ENCODE peak calls at places on chromosomes 5 and 9, in five cellular contexts. One of them, this sample, is unnamed.

GRCh38 chr5:108728566-108729305 is 19.0 kb upstream of the FER start:
- DNase-seq in progenitor cell of endocrine pancreas: no peak
- DNase-seq in neural crest cell: no peak
- DNase-seq in astrocyte of the spinal cord: no peak
- DNase-seq in fibroblast of the aortic adventitia: no peak
- DNase-seq in this sample: no peak

GRCh38 chr5:84197542-84197941 is 187.1 kb downstream of the EDIL3 start:
- DNase-seq in progenitor cell of endocrine pancreas: no peak
- DNase-seq in neural crest cell: no peak
- DNase-seq in astrocyte of the spinal cord: no peak
- DNase-seq in fibroblast of the aortic adventitia: no peak
- DNase-seq in this sample: no peak

GRCh38 chr5:7391215-7391614 is 4.7 kb upstream of the ADCY2 start:
- DNase-seq in progenitor cell of endocrine pancreas: peak
- DNase-seq in neural crest cell: no peak
- DNase-seq in astrocyte of the spinal cord: no peak
- DNase-seq in fibroblast of the aortic adventitia: no peak
- DNase-seq in this sample: no peak

GRCh38 chr5:180647941-180648500 is 1.4 kb downstream of the FLT4 start:
- DNase-seq in progenitor cell of endocrine pancreas: no peak
- DNase-seq in neural crest cell: no peak
- DNase-seq in astrocyte of the spinal cord: no peak
- DNase-seq in fibroblast of the aortic adventitia: no peak
- DNase-seq in this sample: no peak

GRCh38 chr9:136207616-136208015 is 2.7 kb upstream of the LHX3 start:
- DNase-seq in progenitor cell of endocrine pancreas: no peak
- DNase-seq in neural crest cell: no peak
- DNase-seq in astrocyte of the spinal cord: no peak
- DNase-seq in fibroblast of the aortic adventitia: no peak
- DNase-seq in this sample: no peak

GRCh38 chr9:134793281-134793680 is 87.3 kb upstream of the FCN2 start:
- DNase-seq in progenitor cell of endocrine pancreas: no peak
- DNase-seq in neural crest cell: no peak
- DNase-seq in astrocyte of the spinal cord: peak
- DNase-seq in fibroblast of the aortic adventitia: no peak
- DNase-seq in this sample: no peak

GRCh38 chr5:72847989-72848473 is 31.6 kb downstream of the TNPO1 start:
- DNase-seq in progenitor cell of endocrine pancreas: peak
- DNase-seq in neural crest cell: peak
- DNase-seq in astrocyte of the spinal cord: peak
- DNase-seq in fibroblast of the aortic adventitia: peak
- DNase-seq in this sample: peak

GRCh38 chr9:2345013-2345412 is 276.6 kb upstream of the VLDLR start:
- DNase-seq in progenitor cell of endocrine pancreas: no peak
- DNase-seq in neural crest cell: no peak
- DNase-seq in astrocyte of the spinal cord: no peak
- DNase-seq in fibroblast of the aortic adventitia: no peak
- DNase-seq in this sample: no peak

GRCh38 chr9:3235497-3235896 is 290.3 kb downstream of the RFX3 start:
- DNase-seq in progenitor cell of endocrine pancreas: no peak
- DNase-seq in neural crest cell: no peak
- DNase-seq in astrocyte of the spinal cord: no peak
- DNase-seq in fibroblast of the aortic adventitia: peak
- DNase-seq in this sample: no peak

GRCh38 chr9:38385896-38386295 is 6.6 kb upstream of the ALDH1B1 start:
- DNase-seq in progenitor cell of endocrine pancreas: no peak
- DNase-seq in neural crest cell: no peak
- DNase-seq in astrocyte of the spinal cord: no peak
- DNase-seq in fibroblast of the aortic adventitia: no peak
- DNase-seq in this sample: no peak

GRCh38 chr9:10921671-10922070 is 308.9 kb upstream of the PTPRD start:
- DNase-seq in progenitor cell of endocrine pancreas: no peak
- DNase-seq in neural crest cell: no peak
- DNase-seq in astrocyte of the spinal cord: no peak
- DNase-seq in fibroblast of the aortic adventitia: no peak
- DNase-seq in this sample: no peak

GRCh38 chr5:106094128-106094726 is 1576.5 kb downstream of the EFNA5 start:
- DNase-seq in progenitor cell of endocrine pancreas: no peak
- DNase-seq in neural crest cell: no peak
- DNase-seq in astrocyte of the spinal cord: peak
- DNase-seq in fibroblast of the aortic adventitia: peak
- DNase-seq in this sample: no peak

GRCh38 chr5:73786043-73786831 is 160.2 kb downstream of the ARHGEF28 start:
- DNase-seq in progenitor cell of endocrine pancreas: no peak
- DNase-seq in neural crest cell: no peak
- DNase-seq in astrocyte of the spinal cord: no peak
- DNase-seq in fibroblast of the aortic adventitia: no peak
- DNase-seq in this sample: no peak

GRCh38 chr5:181260720-181261319 is at the start of gene TRIM52:
- DNase-seq in progenitor cell of endocrine pancreas: peak
- DNase-seq in neural crest cell: peak
- DNase-seq in astrocyte of the spinal cord: peak
- DNase-seq in fibroblast of the aortic adventitia: peak
- DNase-seq in this sample: peak

GRCh38 chr5:176739461-176740051 is 70.8 kb upstream of the UNC5A start:
- DNase-seq in progenitor cell of endocrine pancreas: peak
- DNase-seq in neural crest cell: no peak
- DNase-seq in astrocyte of the spinal cord: no peak
- DNase-seq in fibroblast of the aortic adventitia: no peak
- DNase-seq in this sample: no peak

GRCh38 chr9:76734716-76735115 is 29.5 kb upstream of the PCA3 start:
- DNase-seq in progenitor cell of endocrine pancreas: no peak
- DNase-seq in neural crest cell: no peak
- DNase-seq in astrocyte of the spinal cord: no peak
- DNase-seq in fibroblast of the aortic adventitia: no peak
- DNase-seq in this sample: no peak

GRCh38 chr9:3769646-3770045 is 243.8 kb upstream of the RFX3 start:
- DNase-seq in progenitor cell of endocrine pancreas: no peak
- DNase-seq in neural crest cell: no peak
- DNase-seq in astrocyte of the spinal cord: no peak
- DNase-seq in fibroblast of the aortic adventitia: no peak
- DNase-seq in this sample: no peak

GRCh38 chr9:108882052-108882888 is 20.2 kb downstream of the ACTL7A start:
- DNase-seq in progenitor cell of endocrine pancreas: no peak
- DNase-seq in neural crest cell: no peak
- DNase-seq in astrocyte of the spinal cord: no peak
- DNase-seq in fibroblast of the aortic adventitia: no peak
- DNase-seq in this sample: no peak

GRCh38 chr9:27108981-27109541 is at the start of gene TEK:
- DNase-seq in progenitor cell of endocrine pancreas: no peak
- DNase-seq in neural crest cell: no peak
- DNase-seq in astrocyte of the spinal cord: no peak
- DNase-seq in fibroblast of the aortic adventitia: peak
- DNase-seq in this sample: no peak

GRCh38 chr5:168611163-168611562 is 32.0 kb upstream of the PANK3 start:
- DNase-seq in progenitor cell of endocrine pancreas: no peak
- DNase-seq in neural crest cell: no peak
- DNase-seq in astrocyte of the spinal cord: peak
- DNase-seq in fibroblast of the aortic adventitia: no peak
- DNase-seq in this sample: no peak

GRCh38 chr5:38925154-38925925 is 79.5 kb downstream of the OSMR start:
- DNase-seq in progenitor cell of endocrine pancreas: no peak
- DNase-seq in neural crest cell: no peak
- DNase-seq in astrocyte of the spinal cord: peak
- DNase-seq in fibroblast of the aortic adventitia: peak
- DNase-seq in this sample: no peak

GRCh38 chr9:106728860-106729259 is 134.1 kb upstream of the ZNF462 start:
- DNase-seq in progenitor cell of endocrine pancreas: no peak
- DNase-seq in neural crest cell: no peak
- DNase-seq in astrocyte of the spinal cord: no peak
- DNase-seq in fibroblast of the aortic adventitia: no peak
- DNase-seq in this sample: no peak

GRCh38 chr5:35198681-35199080 is 31.6 kb downstream of the PRLR start:
- DNase-seq in progenitor cell of endocrine pancreas: no peak
- DNase-seq in neural crest cell: no peak
- DNase-seq in astrocyte of the spinal cord: peak
- DNase-seq in fibroblast of the aortic adventitia: peak
- DNase-seq in this sample: no peak

GRCh38 chr5:145937432-145938250 is 1.3 kb downstream of the SH3RF2 start:
- DNase-seq in progenitor cell of endocrine pancreas: no peak
- DNase-seq in neural crest cell: no peak
- DNase-seq in astrocyte of the spinal cord: peak
- DNase-seq in fibroblast of the aortic adventitia: peak
- DNase-seq in this sample: no peak

GRCh38 chr5:172007153-172007794 is 836 bp upstream of the FBXW11 start:
- DNase-seq in progenitor cell of endocrine pancreas: no peak
- DNase-seq in neural crest cell: no peak
- DNase-seq in astrocyte of the spinal cord: no peak
- DNase-seq in fibroblast of the aortic adventitia: peak
- DNase-seq in this sample: no peak

GRCh38 chr5:175746851-175747250 is 89.0 kb downstream of the HRH2 start:
- DNase-seq in progenitor cell of endocrine pancreas: no peak
- DNase-seq in neural crest cell: no peak
- DNase-seq in astrocyte of the spinal cord: no peak
- DNase-seq in fibroblast of the aortic adventitia: no peak
- DNase-seq in this sample: no peak

GRCh38 chr9:78871452-78872331 is 574.8 kb downstream of the PSAT1 start:
- DNase-seq in progenitor cell of endocrine pancreas: no peak
- DNase-seq in neural crest cell: no peak
- DNase-seq in astrocyte of the spinal cord: peak
- DNase-seq in fibroblast of the aortic adventitia: peak
- DNase-seq in this sample: no peak

GRCh38 chr5:2888520-2889060 is 137.1 kb upstream of the IRX2 start:
- DNase-seq in progenitor cell of endocrine pancreas: no peak
- DNase-seq in neural crest cell: no peak
- DNase-seq in astrocyte of the spinal cord: no peak
- DNase-seq in fibroblast of the aortic adventitia: no peak
- DNase-seq in this sample: no peak

GRCh38 chr9:120411862-120412424 is 168.0 kb downstream of the CDK5RAP2 start:
- DNase-seq in progenitor cell of endocrine pancreas: no peak
- DNase-seq in neural crest cell: no peak
- DNase-seq in astrocyte of the spinal cord: no peak
- DNase-seq in fibroblast of the aortic adventitia: no peak
- DNase-seq in this sample: no peak

GRCh38 chr5:163760498-163760897 is 255.1 kb downstream of the MAT2B start:
- DNase-seq in progenitor cell of endocrine pancreas: no peak
- DNase-seq in neural crest cell: no peak
- DNase-seq in astrocyte of the spinal cord: peak
- DNase-seq in fibroblast of the aortic adventitia: peak
- DNase-seq in this sample: no peak

GRCh38 chr5:180787711-180788431 is 14.7 kb downstream of the MGAT1 start:
- DNase-seq in progenitor cell of endocrine pancreas: no peak
- DNase-seq in neural crest cell: no peak
- DNase-seq in astrocyte of the spinal cord: peak
- DNase-seq in fibroblast of the aortic adventitia: no peak
- DNase-seq in this sample: no peak

DNA sequence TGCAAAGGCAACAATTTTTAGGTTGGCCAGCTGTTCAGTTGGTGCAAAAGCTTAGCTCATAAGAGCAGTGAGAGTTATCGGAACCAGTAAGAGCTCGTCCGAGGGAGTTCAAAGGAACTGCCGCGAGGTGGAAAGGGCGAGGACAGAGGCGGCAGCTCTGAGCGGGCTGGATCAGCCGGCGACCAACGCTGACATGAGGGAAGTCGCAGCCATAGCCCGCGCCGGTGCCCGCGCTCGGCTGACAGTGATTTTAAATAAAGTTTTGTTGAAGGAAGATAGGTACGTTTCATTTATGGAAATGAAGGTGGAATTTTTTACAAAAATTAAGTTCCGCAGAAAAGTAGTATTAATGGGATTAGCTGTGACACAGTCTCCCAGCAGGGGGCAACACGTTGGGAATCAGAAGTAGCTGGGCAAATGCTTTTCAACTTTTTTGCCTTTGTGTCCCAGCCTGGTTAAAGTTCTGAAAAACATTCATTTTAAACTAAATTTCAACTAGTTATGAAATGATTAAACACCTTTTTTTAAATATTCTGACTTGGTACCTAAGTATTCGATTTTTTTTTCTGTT is 43.2 kb downstream of the FBXO4 start:
- DNase-seq in progenitor cell of endocrine pancreas: no peak
- DNase-seq in neural crest cell: no peak
- DNase-seq in astrocyte of the spinal cord: no peak
- DNase-seq in fibroblast of the aortic adventitia: no peak
- DNase-seq in this sample: no peak
- TF ChIP-seq CTCF in progenitor cell of endocrine pancreas: peak
- TF ChIP-seq CTCF in neural crest cell: peak
- TF ChIP-seq CTCF in astrocyte of the spinal cord: no peak
- TF ChIP-seq CTCF in fibroblast of the aortic adventitia: peak
- TF ChIP-seq CTCF in this sample: no peak

GRCh38 chr5:14142856-14143508 is at the start of gene TRIO:
- DNase-seq in progenitor cell of endocrine pancreas: peak
- DNase-seq in neural crest cell: peak
- DNase-seq in astrocyte of the spinal cord: peak
- DNase-seq in fibroblast of the aortic adventitia: peak
- DNase-seq in this sample: peak
- TF ChIP-seq CTCF in progenitor cell of endocrine pancreas: peak
- TF ChIP-seq CTCF in neural crest cell: peak
- TF ChIP-seq CTCF in astrocyte of the spinal cord: peak
- TF ChIP-seq CTCF in fibroblast of the aortic adventitia: peak
- TF ChIP-seq CTCF in this sample: no peak

DNA sequence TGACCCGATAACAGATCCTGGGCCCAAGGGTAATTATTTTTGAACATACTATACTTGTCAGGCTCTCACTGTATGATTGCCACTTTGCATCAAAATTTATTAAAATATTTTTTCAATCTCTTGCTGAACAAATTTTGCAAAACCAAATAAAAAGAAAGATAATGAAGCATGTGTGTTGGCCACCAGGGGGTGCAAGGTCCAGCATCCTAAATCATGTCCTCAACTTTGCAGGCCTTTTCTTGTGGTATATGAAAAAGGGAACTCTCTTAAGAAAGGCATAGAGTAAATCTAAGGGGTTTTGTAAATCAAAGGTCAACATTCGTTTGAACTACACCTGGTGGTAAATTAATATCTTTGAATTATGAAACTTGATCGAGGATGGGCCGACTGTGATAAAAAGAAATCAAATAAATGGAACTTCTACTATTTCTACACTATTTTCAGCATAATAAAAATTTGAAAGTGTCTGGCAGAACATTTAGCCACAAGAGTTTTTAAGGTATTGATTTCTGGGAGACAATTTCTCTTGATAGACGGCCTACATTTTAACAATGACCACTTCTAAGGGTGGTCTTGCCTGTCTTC is 676.5 kb downstream of the DMRTA1 start:
- DNase-seq in progenitor cell of endocrine pancreas: no peak
- DNase-seq in neural crest cell: peak
- DNase-seq in astrocyte of the spinal cord: peak
- DNase-seq in fibroblast of the aortic adventitia: peak
- DNase-seq in this sample: no peak
- TF ChIP-seq CTCF in progenitor cell of endocrine pancreas: peak
- TF ChIP-seq CTCF in neural crest cell: peak
- TF ChIP-seq CTCF in astrocyte of the spinal cord: peak
- TF ChIP-seq CTCF in fibroblast of the aortic adventitia: peak
- TF ChIP-seq CTCF in this sample: no peak

DNA sequence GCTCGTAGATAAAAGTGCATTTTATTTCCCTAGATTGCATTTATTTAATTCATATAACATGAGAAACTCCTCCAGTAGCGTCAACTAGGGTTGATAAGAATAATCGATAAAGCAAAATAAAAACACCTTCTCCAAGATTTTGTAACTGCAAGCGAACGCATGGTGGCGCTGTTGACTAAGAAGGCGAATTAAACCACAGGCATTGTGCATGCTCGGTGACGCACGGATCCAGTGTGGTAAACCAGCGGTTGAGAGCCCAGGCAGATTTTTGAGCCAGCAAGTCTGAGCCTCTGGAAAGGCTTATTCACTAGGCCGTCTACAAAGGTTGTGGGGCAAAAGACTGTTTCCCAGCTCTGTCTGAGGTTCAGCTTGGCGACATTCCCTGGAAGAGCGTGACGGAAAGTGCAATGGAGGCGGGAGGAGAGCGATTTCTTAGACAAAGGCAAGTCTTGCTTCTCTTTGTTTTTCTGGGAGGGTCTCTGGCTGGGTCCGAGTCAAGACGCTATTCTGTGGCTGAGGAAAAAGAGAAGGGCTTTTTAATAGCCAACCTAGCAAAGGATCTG is at the start of gene PCDHB3:
- DNase-seq in progenitor cell of endocrine pancreas: no peak
- DNase-seq in neural crest cell: no peak
- DNase-seq in astrocyte of the spinal cord: peak
- DNase-seq in fibroblast of the aortic adventitia: peak
- DNase-seq in this sample: no peak
- TF ChIP-seq CTCF in progenitor cell of endocrine pancreas: no peak
- TF ChIP-seq CTCF in neural crest cell: peak
- TF ChIP-seq CTCF in astrocyte of the spinal cord: peak
- TF ChIP-seq CTCF in fibroblast of the aortic adventitia: no peak
- TF ChIP-seq CTCF in this sample: no peak

This sample was measured in activated B cell treated with CpG ODN at 0.5 μM for 24 hours.